ENCODE peak calls at places on chromosomes 6 and 20, in four cellular contexts. K is WTC11; X is stimulated activated CD8-positive, alpha-beta memory T cell treated with anti-CD3 and anti-CD28 coated beads, Interleukin-2, amount 100 ng/mL, for 1 hour; Z is RPMI8226. Y is an unnamed sample.

GRCh38 chr20:12965880-12966270 is 42.9 kb upstream of the SPTLC3 start:
- DNase-seq in K (no peak), X (no peak), Z (no peak), Y (no peak)

GRCh38 chr20:39010496-39010895 is 48.4 kb downstream of the DHX35 start:
- DNase-seq in K (no peak), X (no peak), Z (no peak), Y (no peak)

GRCh38 chr20:13788167-13788834 is 3.5 kb downstream of the NDUFAF5 start:
- DNase-seq in K (peak; percentile 49), X (no peak), Z (peak; percentile 64), Y (peak; percentile 16)

GRCh38 chr6:153965996-153966395 is 73.0 kb upstream of the OPRM1 start:
- DNase-seq in K (no peak), X (no peak), Z (no peak), Y (no peak)

GRCh38 chr20:20680991-20681508 is 31.4 kb downstream of the RALGAPA2 start:
- DNase-seq in K (no peak), X (no peak), Z (no peak), Y (no peak)

GRCh38 chr6:157981395-157982296 is at the start of gene SYNJ2:
- DNase-seq in K (peak; percentile 75), X (peak; percentile 62), Z (peak; percentile 90), Y (peak; percentile 82)

GRCh38 chr6:85464260-85464644 is 14.4 kb downstream of the NT5E start:
- DNase-seq in K (no peak), X (no peak), Z (no peak), Y (peak; percentile 27)

GRCh38 chr20:58523916-58524315 is 8.7 kb upstream of the APCDD1L start:
- DNase-seq in K (no peak), X (no peak), Z (no peak), Y (no peak)

GRCh38 chr20:25178563-25179438 is 16.7 kb upstream of the ENTPD6 start:
- DNase-seq in K (no peak), X (no peak), Z (peak; percentile 64), Y (no peak)

GRCh38 chr20:51388227-51388626 is 154.3 kb downstream of the NFATC2 start:
- DNase-seq in K (no peak), X (no peak), Z (no peak), Y (no peak)

GRCh38 chr6:170523256-170524187 is 29.6 kb downstream of the PSMB1 start:
- DNase-seq in K (no peak), X (no peak), Z (no peak), Y (no peak)

GRCh38 chr6:56668158-56668557 is 25.5 kb upstream of the DST start:
- DNase-seq in K (no peak), X (no peak), Z (no peak), Y (no peak)

GRCh38 chr6:113782641-113783040 is 74.5 kb upstream of the MARCKS start:
- DNase-seq in K (no peak), X (no peak), Z (no peak), Y (no peak)

GRCh38 chr6:128336436-128337095 is 183.8 kb downstream of the PTPRK start:
- DNase-seq in K (no peak), X (no peak), Z (no peak), Y (no peak)

GRCh38 chr6:144434308-144434990 is 149.3 kb downstream of the UTRN start:
- DNase-seq in K (no peak), X (no peak), Z (no peak), Y (no peak)